ENCODE peak calls at places on chromosomes 7 and 10, in eight cellular contexts. One of them, this sample, is unnamed.

GRCh38 chr10:100370976-100371706 is 24.1 kb downstream of the SCD start:
- DNase-seq in body of pancreas: peak; percentile 59
- DNase-seq in fibroblast of lung: peak; percentile 93
- DNase-seq in Peyer's patch: peak; percentile 90
- DNase-seq in right lobe of liver: peak; percentile 86
- DNase-seq in iPS DF 6.9: no peak
- DNase-seq in sigmoid colon: peak; percentile 85
- DNase-seq in IMR-90: peak; percentile 87
- DNase-seq in this sample: peak; percentile 84

GRCh38 chr10:30059209-30060107 is at the start of gene JCAD:
- DNase-seq in fibroblast of lung: no peak
- DNase-seq in sigmoid colon: peak; percentile 89
- DNase-seq in Peyer's patch: peak; percentile 79
- DNase-seq in right lobe of liver: peak; percentile 84
- DNase-seq in body of pancreas: peak; percentile 77
- DNase-seq in iPS DF 6.9: no peak
- DNase-seq in IMR-90: no peak
- DNase-seq in this sample: peak; percentile 21

GRCh38 chr10:89535185-89536012 is at the start of gene SLC16A12:
- DNase-seq in IMR-90: no peak
- DNase-seq in right lobe of liver: peak; percentile 25
- DNase-seq in body of pancreas: peak; percentile 58
- DNase-seq in Peyer's patch: no peak
- DNase-seq in fibroblast of lung: peak; percentile 18
- DNase-seq in sigmoid colon: no peak
- DNase-seq in iPS DF 6.9: no peak
- DNase-seq in this sample: no peak

GRCh38 chr10:61882621-61883375 is 18.7 kb upstream of the ARID5B start:
- DNase-seq in Peyer's patch: no peak
- DNase-seq in fibroblast of lung: no peak
- DNase-seq in IMR-90: peak; percentile 58
- DNase-seq in sigmoid colon: no peak
- DNase-seq in right lobe of liver: no peak
- DNase-seq in body of pancreas: no peak
- DNase-seq in iPS DF 6.9: no peak
- DNase-seq in this sample: no peak

GRCh38 chr7:151378011-151378410 is 31.8 kb downstream of the WDR86 start:
- DNase-seq in iPS DF 6.9: no peak
- DNase-seq in body of pancreas: no peak
- DNase-seq in IMR-90: no peak
- DNase-seq in sigmoid colon: no peak
- DNase-seq in fibroblast of lung: no peak
- DNase-seq in Peyer's patch: no peak
- DNase-seq in right lobe of liver: peak; percentile 12
- DNase-seq in this sample: no peak

GRCh38 chr7:120856198-120856597 is 1.7 kb downstream of the TSPAN12 start:
- DNase-seq in fibroblast of lung: no peak
- DNase-seq in Peyer's patch: no peak
- DNase-seq in iPS DF 6.9: no peak
- DNase-seq in IMR-90: no peak
- DNase-seq in sigmoid colon: no peak
- DNase-seq in right lobe of liver: no peak
- DNase-seq in body of pancreas: no peak
- DNase-seq in this sample: peak; percentile 44

GRCh38 chr10:113093188-113094113 is 143.4 kb downstream of the TCF7L2 start:
- DNase-seq in fibroblast of lung: no peak
- DNase-seq in iPS DF 6.9: no peak
- DNase-seq in IMR-90: peak; percentile 77
- DNase-seq in sigmoid colon: no peak
- DNase-seq in body of pancreas: no peak
- DNase-seq in right lobe of liver: no peak
- DNase-seq in Peyer's patch: peak; percentile 38
- DNase-seq in this sample: no peak

GRCh38 chr10:71735709-71736569 is 16.4 kb upstream of the C10orf105 start:
- DNase-seq in body of pancreas: no peak
- DNase-seq in Peyer's patch: peak; percentile 89
- DNase-seq in iPS DF 6.9: no peak
- DNase-seq in sigmoid colon: no peak
- DNase-seq in right lobe of liver: no peak
- DNase-seq in fibroblast of lung: no peak
- DNase-seq in IMR-90: no peak
- DNase-seq in this sample: no peak

GRCh38 chr7:7709263-7709662 is 9.1 kb downstream of the RPA3 start:
- DNase-seq in IMR-90: no peak
- DNase-seq in fibroblast of lung: no peak
- DNase-seq in right lobe of liver: no peak
- DNase-seq in body of pancreas: no peak
- DNase-seq in sigmoid colon: no peak
- DNase-seq in Peyer's patch: no peak
- DNase-seq in iPS DF 6.9: peak; percentile 31
- DNase-seq in this sample: no peak

GRCh38 chr10:33760544-33760943 is 426.1 kb upstream of the NRP1 start:
- DNase-seq in IMR-90: no peak
- DNase-seq in sigmoid colon: no peak
- DNase-seq in body of pancreas: no peak
- DNase-seq in fibroblast of lung: no peak
- DNase-seq in right lobe of liver: no peak
- DNase-seq in iPS DF 6.9: no peak
- DNase-seq in Peyer's patch: no peak
- DNase-seq in this sample: no peak

GRCh38 chr10:107430446-107430845 is 265.9 kb upstream of the SORCS1 start:
- DNase-seq in IMR-90: no peak
- DNase-seq in body of pancreas: no peak
- DNase-seq in right lobe of liver: no peak
- DNase-seq in iPS DF 6.9: no peak
- DNase-seq in sigmoid colon: no peak
- DNase-seq in Peyer's patch: no peak
- DNase-seq in fibroblast of lung: no peak
- DNase-seq in this sample: no peak

GRCh38 chr10:124560377-124560776 is 98.8 kb downstream of the LHPP start:
- DNase-seq in fibroblast of lung: peak; percentile 86
- DNase-seq in sigmoid colon: peak; percentile 91
- DNase-seq in body of pancreas: no peak
- DNase-seq in Peyer's patch: no peak
- DNase-seq in iPS DF 6.9: no peak
- DNase-seq in IMR-90: peak; percentile 62
- DNase-seq in right lobe of liver: peak; percentile 23
- DNase-seq in this sample: no peak

GRCh38 chr7:90119178-90119971 is 34.9 kb upstream of the STEAP1 start:
- DNase-seq in right lobe of liver: peak; percentile 38
- DNase-seq in fibroblast of lung: peak; percentile 28
- DNase-seq in IMR-90: peak; percentile 1
- DNase-seq in Peyer's patch: no peak
- DNase-seq in sigmoid colon: peak; percentile 68
- DNase-seq in iPS DF 6.9: no peak
- DNase-seq in body of pancreas: peak; percentile 47
- DNase-seq in this sample: no peak

DNA sequence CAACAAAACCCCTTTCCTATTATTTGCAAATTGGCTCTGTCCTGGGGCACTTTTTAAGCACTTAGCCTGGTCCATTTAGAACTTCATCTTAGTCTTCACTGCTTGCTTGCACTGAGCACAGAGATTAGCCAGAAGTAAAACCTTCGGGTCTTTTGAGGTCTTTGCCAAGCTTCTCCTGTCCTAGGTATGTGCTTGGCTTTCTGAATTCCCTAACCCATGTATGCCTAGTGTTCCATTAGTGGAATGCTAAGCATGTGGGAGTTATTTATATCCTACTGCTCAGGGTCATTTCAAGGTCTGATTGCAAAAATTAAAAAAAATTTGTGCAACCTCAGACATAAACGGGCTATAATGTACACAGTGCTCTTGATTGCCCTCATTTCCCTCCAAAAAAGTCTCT is 18.0 kb downstream of the ZNF37A start:
- DNase-seq in body of pancreas: no peak
- DNase-seq in iPS DF 6.9: no peak
- DNase-seq in Peyer's patch: no peak
- DNase-seq in IMR-90: no peak
- DNase-seq in sigmoid colon: no peak
- DNase-seq in right lobe of liver: no peak
- DNase-seq in fibroblast of lung: peak; percentile 2
- DNase-seq in this sample: no peak
- H3K9me3 ChIP-seq in body of pancreas: peaks cover 4% of the 10 kb centered on the region
- H3K9me3 ChIP-seq in iPS DF 6.9: peaks cover 4% of the 10 kb centered on the region
- H3K9me3 ChIP-seq in Peyer's patch: no peaks in the 10 kb centered on the region
- H3K9me3 ChIP-seq in IMR-90: peaks cover 32% of the 10 kb centered on the region
- H3K9me3 ChIP-seq in sigmoid colon: peaks cover 68% of the 10 kb centered on the region
- H3K9me3 ChIP-seq in right lobe of liver: peaks cover 53% of the 10 kb centered on the region
- H3K9me3 ChIP-seq in fibroblast of lung: peaks cover 1% of the 10 kb centered on the region
- H3K9me3 ChIP-seq in this sample: peaks cover 8% of the 10 kb centered on the region

DNA sequence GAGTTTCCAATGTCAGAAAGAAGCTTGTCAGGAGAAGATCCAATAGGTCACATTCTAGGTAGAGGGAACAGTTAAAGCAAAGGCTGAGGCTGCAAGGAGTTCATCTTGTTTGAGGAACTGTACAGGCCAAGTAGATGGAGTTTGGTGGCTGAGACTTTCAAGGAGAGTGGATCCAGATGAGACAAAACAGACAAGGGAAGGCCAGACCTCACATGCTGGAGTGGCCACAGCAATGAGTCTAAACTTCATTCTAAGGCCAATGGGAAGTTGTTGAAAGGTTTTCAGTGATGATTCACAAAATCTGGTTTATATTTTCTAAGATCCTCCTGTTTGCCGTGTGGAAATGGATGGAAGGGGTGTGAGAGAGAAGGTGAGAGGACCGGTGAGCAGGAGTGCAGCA is 40.0 kb downstream of the EPDR1 start:
- DNase-seq in fibroblast of lung: no peak
- DNase-seq in Peyer's patch: no peak
- DNase-seq in right lobe of liver: no peak
- DNase-seq in sigmoid colon: no peak
- DNase-seq in body of pancreas: no peak
- DNase-seq in IMR-90: no peak
- DNase-seq in iPS DF 6.9: no peak
- DNase-seq in this sample: no peak
- H3K4me1 ChIP-seq in fibroblast of lung: no peaks in the 10 kb centered on the region
- H3K4me1 ChIP-seq in Peyer's patch: no peaks in the 10 kb centered on the region
- H3K4me1 ChIP-seq in right lobe of liver: no peaks in the 10 kb centered on the region
- H3K4me1 ChIP-seq in sigmoid colon: no peaks in the 10 kb centered on the region
- H3K4me1 ChIP-seq in body of pancreas: no peaks in the 10 kb centered on the region
- H3K4me1 ChIP-seq in IMR-90: no peaks in the 10 kb centered on the region
- H3K4me1 ChIP-seq in iPS DF 6.9: no peaks in the 10 kb centered on the region
- H3K4me1 ChIP-seq in this sample: no peaks in the 10 kb centered on the region

GRCh38 chr7:106775552-106775936 is 89.5 kb upstream of the PIK3CG start:
- DNase-seq in iPS DF 6.9: no peak
- DNase-seq in Peyer's patch: no peak
- DNase-seq in right lobe of liver: no peak
- DNase-seq in sigmoid colon: no peak
- DNase-seq in fibroblast of lung: peak; percentile 75
- DNase-seq in IMR-90: peak; percentile 86
- DNase-seq in body of pancreas: no peak
- DNase-seq in this sample: no peak
- H3K4me3 ChIP-seq in iPS DF 6.9: no peak overlapping the region
- H3K4me3 ChIP-seq in Peyer's patch: no peak overlapping the region
- H3K4me3 ChIP-seq in right lobe of liver: no peak overlapping the region
- H3K4me3 ChIP-seq in sigmoid colon: no peak overlapping the region
- H3K4me3 ChIP-seq in fibroblast of lung: peak overlapping the region; percentile 31
- H3K4me3 ChIP-seq in IMR-90: peak overlapping the region; percentile 35
- H3K4me3 ChIP-seq in body of pancreas: no peak overlapping the region
- H3K4me3 ChIP-seq in this sample: no peak overlapping the region

DNA sequence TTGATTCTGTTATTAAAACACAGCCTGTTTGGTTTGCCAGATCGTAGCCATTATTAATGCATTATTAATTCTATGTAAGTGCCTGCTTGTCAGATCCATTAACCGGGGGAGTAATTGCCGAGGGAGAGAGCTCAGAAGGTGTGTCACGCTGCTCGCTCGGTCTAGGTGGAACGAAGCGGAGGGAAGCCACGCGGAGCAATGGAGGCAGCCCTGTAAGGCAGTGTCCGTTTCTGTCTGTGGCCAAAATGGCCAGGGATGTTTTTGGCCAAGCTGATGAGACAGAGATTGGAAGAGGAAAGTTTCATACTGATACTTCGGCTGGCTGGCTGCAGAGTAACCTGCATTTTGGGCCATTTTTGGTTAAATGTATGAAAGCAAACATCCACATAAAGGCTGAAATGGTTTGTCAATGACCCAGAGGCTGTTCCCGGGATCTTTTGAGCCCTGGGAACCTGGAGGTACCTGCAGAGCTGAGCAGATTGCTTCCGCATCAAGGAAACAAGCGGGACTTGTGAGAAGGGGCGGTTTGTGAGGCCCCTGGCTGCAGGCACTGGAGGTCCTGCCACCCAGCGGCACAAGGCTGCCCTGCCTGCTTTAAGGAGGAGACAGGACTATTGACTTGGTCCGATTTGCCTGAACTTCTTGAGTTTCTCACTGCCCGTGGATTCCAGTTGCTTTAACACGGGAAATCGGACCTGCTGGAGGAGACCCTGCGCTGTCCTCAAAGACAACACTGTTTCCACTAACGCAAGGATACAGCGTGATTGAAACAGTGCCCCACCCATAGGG is 129.9 kb downstream of the DNAJB6 start:
- DNase-seq in right lobe of liver: no peak
- DNase-seq in IMR-90: no peak
- DNase-seq in body of pancreas: no peak
- DNase-seq in sigmoid colon: peak; percentile 42
- DNase-seq in Peyer's patch: peak; percentile 18
- DNase-seq in fibroblast of lung: no peak
- DNase-seq in iPS DF 6.9: no peak
- DNase-seq in this sample: no peak
- H3K9me3 ChIP-seq in right lobe of liver: no peaks in the 10 kb centered on the region
- H3K9me3 ChIP-seq in IMR-90: peaks cover 2% of the 10 kb centered on the region
- H3K9me3 ChIP-seq in body of pancreas: no peaks in the 10 kb centered on the region
- H3K9me3 ChIP-seq in sigmoid colon: no peaks in the 10 kb centered on the region
- H3K9me3 ChIP-seq in Peyer's patch: no peaks in the 10 kb centered on the region
- H3K9me3 ChIP-seq in fibroblast of lung: no peaks in the 10 kb centered on the region
- H3K9me3 ChIP-seq in iPS DF 6.9: peaks cover 30% of the 10 kb centered on the region
- H3K9me3 ChIP-seq in this sample: no peaks in the 10 kb centered on the region

GRCh38 chr7:123718773-123719480 is 29.9 kb downstream of the WASL start:
- DNase-seq in fibroblast of lung: no peak
- DNase-seq in IMR-90: no peak
- DNase-seq in right lobe of liver: no peak
- DNase-seq in Peyer's patch: no peak
- DNase-seq in body of pancreas: no peak
- DNase-seq in iPS DF 6.9: no peak
- DNase-seq in sigmoid colon: no peak
- DNase-seq in this sample: no peak
- H3K4me1 ChIP-seq in fibroblast of lung: no peaks in the 10 kb centered on the region
- H3K4me1 ChIP-seq in IMR-90: peaks cover 7% of the 10 kb centered on the region
- H3K4me1 ChIP-seq in right lobe of liver: peaks cover 29% of the 10 kb centered on the region
- H3K4me1 ChIP-seq in Peyer's patch: no peaks in the 10 kb centered on the region
- H3K4me1 ChIP-seq in body of pancreas: peaks cover 47% of the 10 kb centered on the region
- H3K4me1 ChIP-seq in iPS DF 6.9: peaks cover 2% of the 10 kb centered on the region
- H3K4me1 ChIP-seq in sigmoid colon: peaks cover 28% of the 10 kb centered on the region
- H3K4me1 ChIP-seq in this sample: peaks cover 17% of the 10 kb centered on the region

GRCh38 chr7:4144171-4144701 is 537.9 kb upstream of the FOXK1 start:
- DNase-seq in fibroblast of lung: no peak
- DNase-seq in IMR-90: no peak
- DNase-seq in sigmoid colon: no peak
- DNase-seq in right lobe of liver: no peak
- DNase-seq in Peyer's patch: no peak
- DNase-seq in body of pancreas: no peak
- DNase-seq in iPS DF 6.9: no peak
- DNase-seq in this sample: no peak
- H3K4me3 ChIP-seq in fibroblast of lung: no peak overlapping the region
- H3K4me3 ChIP-seq in IMR-90: no peak overlapping the region
- H3K4me3 ChIP-seq in sigmoid colon: peak overlapping the region; percentile 41
- H3K4me3 ChIP-seq in right lobe of liver: no peak overlapping the region
- H3K4me3 ChIP-seq in Peyer's patch: no peak overlapping the region
- H3K4me3 ChIP-seq in body of pancreas: no peak overlapping the region
- H3K4me3 ChIP-seq in iPS DF 6.9: no peak overlapping the region
- H3K4me3 ChIP-seq in this sample: peak overlapping the region; percentile 27